ENCODE peak calls at places on chromosomes 7 and 10, in nine cellular contexts. S is fibroblast of lung, X is DND-41, O is mammary epithelial cell, Q is K562, M is GM23338, Z is HepG2, W is hepatocyte, L is HCT116. J is an unnamed sample.

GRCh38 chr7:101173752-101174244 is 6.3 kb downstream of the NAT16 start:
- DNase-seq in M (peak; percentile 91), S (no peak), L (peak; percentile 80), O (no peak), X (no peak), Q (peak; percentile 96), W (no peak), Z (no peak), J (peak; percentile 84)

GRCh38 chr10:70563230-70563629 is 39.3 kb downstream of the PRF1 start:
- DNase-seq in X (no peak), W (no peak), S (no peak), Z (no peak), O (no peak), Q (no peak), L (no peak), M (no peak), J (no peak)

GRCh38 chr7:1677206-1678069 is 7.4 kb downstream of the ELFN1 start:
- DNase-seq in X (no peak), O (no peak), Z (no peak), L (no peak), S (no peak), M (no peak), W (no peak), Q (no peak), J (no peak)

GRCh38 chr7:105979405-105979804 is 16.3 kb downstream of the CDHR3 start:
- DNase-seq in Z (no peak), L (no peak), W (no peak), Q (no peak), S (no peak), O (no peak), X (no peak), M (no peak), J (no peak)

GRCh38 chr10:101444058-101444457 is 90.1 kb downstream of the BTRC start:
- DNase-seq in O (no peak), Q (no peak), Z (peak; percentile 4), L (no peak), M (peak; percentile 24), S (peak; percentile 21), X (no peak), W (no peak), J (peak; percentile 33)

GRCh38 chr7:151128144-151128543 is 39.4 kb downstream of the GBX1 start:
- DNase-seq in W (no peak), O (no peak), Z (no peak), L (no peak), M (no peak), Q (no peak), X (no peak), S (no peak), J (no peak)

GRCh38 chr7:134908289-134908688 is 78.0 kb upstream of the AGBL3 start:
- DNase-seq in W (no peak), M (no peak), O (peak; percentile 55), L (no peak), X (no peak), S (peak; percentile 24), Q (no peak), Z (no peak), J (no peak)

GRCh38 chr10:108597657-108598319 is 1325.5 kb downstream of the XPNPEP1 start:
- DNase-seq in Q (no peak), X (no peak), W (no peak), S (no peak), Z (peak; percentile 2), M (no peak), O (no peak), L (no peak), J (no peak)

DNA sequence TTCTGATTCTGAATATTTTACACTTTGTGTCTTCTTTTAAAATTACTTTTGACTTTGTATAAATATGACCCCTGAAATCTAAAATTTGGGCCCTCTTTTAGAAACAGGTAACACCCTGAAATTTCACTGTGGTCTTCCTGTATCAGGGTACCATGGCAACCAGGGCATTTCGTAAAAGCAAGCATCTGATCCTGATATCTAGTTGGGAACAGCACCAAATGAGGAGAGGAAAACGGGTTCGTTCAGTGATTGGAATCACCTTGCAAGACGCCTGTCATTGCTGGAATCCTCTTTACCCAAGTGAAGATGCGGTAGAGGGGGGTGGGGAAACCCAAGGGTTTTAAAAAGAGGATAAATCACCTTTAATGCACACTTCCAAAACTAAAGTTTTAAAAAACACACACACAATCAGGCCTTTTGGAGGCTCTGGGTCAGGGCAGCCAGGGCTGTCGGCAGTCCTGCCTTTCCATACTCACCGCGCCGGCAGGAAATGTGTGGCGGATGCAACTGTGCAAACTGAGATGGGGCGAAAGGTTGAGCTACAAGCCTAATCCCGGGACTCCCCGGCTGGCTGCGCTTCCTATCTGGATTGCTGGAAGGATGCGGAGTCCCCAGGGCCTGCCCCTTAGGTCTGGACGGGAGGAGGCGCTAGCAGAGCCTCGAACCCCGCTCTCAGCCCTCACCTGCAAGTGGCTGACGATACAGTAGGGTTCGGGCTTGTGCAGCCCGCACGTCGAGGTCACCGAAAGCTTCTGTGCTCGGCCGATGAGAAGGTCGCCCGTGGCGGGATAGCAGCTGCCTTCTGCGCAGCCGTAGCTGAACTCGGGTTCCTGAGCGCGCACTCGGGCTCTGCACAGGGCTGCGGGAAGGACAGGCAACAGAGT is 1.8 kb downstream of the LAMB1 start:
- DNase-seq in S (peak; percentile 58), W (peak; percentile 64), X (no peak), O (peak; percentile 19), Q (no peak), M (peak; percentile 89), L (no peak), Z (no peak), J (peak; percentile 63)
- TF ChIP-seq CTCF in S (no peak), W (peak; percentile 26), X (no peak), O (no peak), Q (no peak), M (peak; percentile 67), L (no peak), Z (no peak), J (peak; percentile 50)

GRCh38 chr10:78531088-78531487 is 497.4 kb downstream of the RPS24 start:
- DNase-seq in S (no peak), Z (no peak), O (peak; percentile 12), L (no peak), Q (no peak), X (no peak), M (no peak), W (no peak), J (no peak)
- TF ChIP-seq EZH2 in S (no peak), Z (no peak), O (no peak), L (no peak), Q (no peak), X (no peak), M (no peak), W (no peak), J (no peak)

GRCh38 chr10:53458007-53458406 is 685.4 kb upstream of the MBL2 start:
- DNase-seq in X (no peak), O (no peak), M (peak; percentile 24), S (no peak), Q (no peak), Z (no peak), W (no peak), L (no peak), J (no peak)

GRCh38 chr10:53447576-53447975 is 675.0 kb upstream of the MBL2 start:
- DNase-seq in X (no peak), O (no peak), Q (no peak), S (no peak), Z (no peak), L (no peak), W (no peak), M (no peak), J (no peak)

DNA sequence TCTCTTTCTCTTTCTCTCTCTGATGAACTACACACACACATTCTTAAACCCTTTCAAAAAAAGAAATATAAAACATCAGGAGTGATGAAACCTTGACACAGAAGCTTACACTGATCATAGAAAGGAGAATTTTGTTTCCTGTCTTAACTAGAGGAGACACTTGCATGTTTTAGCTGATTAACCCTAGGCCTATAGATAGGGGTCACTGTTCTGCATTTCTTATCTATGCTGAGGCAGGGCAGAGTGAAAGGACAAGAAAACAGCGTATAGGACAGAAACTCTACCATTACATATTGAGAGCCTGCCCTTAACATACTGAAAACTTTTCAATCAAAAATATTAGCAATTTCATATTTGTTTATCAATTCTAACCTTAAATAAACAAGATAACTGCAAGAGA is 680.6 kb upstream of the MBL2 start:
- DNase-seq in X (no peak), Q (no peak), Z (peak; percentile 5), S (no peak), O (no peak), W (no peak), L (no peak), M (peak; percentile 70), J (no peak)
- TF ChIP-seq CTCF in X (no peak), Q (no peak), Z (no peak), S (no peak), O (peak; percentile 51), W (peak; percentile 30), L (no peak), M (peak; percentile 72), J (no peak)

DNA sequence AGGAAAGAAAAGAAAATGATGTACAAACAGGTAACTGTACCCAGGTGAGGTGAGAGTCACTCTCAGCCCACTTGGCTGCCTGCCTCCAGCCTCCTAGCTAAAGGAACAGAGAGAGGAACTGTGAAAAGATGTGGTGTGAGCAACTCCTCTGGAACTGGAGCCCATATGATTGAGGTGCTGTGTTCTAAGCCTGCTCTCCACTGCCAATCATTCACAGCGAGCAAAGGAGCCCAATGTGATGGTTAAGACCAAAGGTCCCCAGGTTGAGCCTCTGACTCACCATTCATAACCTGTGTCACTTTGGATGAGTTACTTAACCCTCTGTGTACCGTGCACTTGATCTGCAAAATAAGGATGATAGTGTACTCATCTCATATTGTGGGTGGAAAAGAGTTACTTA is 868.1 kb upstream of the AUTS2 start:
- DNase-seq in Q (no peak), X (no peak), L (no peak), O (no peak), W (peak; percentile 30), S (no peak), M (no peak), Z (peak; percentile 6), J (no peak)
- TF ChIP-seq EZH2 in Q (no peak), X (no peak), L (no peak), O (no peak), W (no peak), S (no peak), M (no peak), Z (no peak), J (no peak)

GRCh38 chr10:11491087-11491486 is 120.4 kb downstream of the USP6NL start:
- DNase-seq in Q (no peak), Z (no peak), W (no peak), O (no peak), X (no peak), S (no peak), M (no peak), L (no peak), J (no peak)
- TF ChIP-seq CTCF in Q (no peak), Z (no peak), W (no peak), O (no peak), X (no peak), S (no peak), M (no peak), L (no peak), J (no peak)

J was measured in A673.